ENCODE peak calls at places on chromosomes 5 and 9, in five cellular contexts. One of them, this sample, is unnamed.

GRCh38 chr9:114696814-114697544 is 15.0 kb upstream of the TEX48 start:
- DNase-seq in heart left ventricle: no peak
- DNase-seq in stomach: no peak
- DNase-seq in CD4-positive, alpha-beta T cell: no peak
- DNase-seq in DND-41: no peak
- DNase-seq in this sample: no peak

GRCh38 chr5:66440202-66440680 is 156.0 kb upstream of the MAST4 start:
- DNase-seq in heart left ventricle: no peak
- DNase-seq in stomach: no peak
- DNase-seq in CD4-positive, alpha-beta T cell: no peak
- DNase-seq in DND-41: no peak
- DNase-seq in this sample: no peak

GRCh38 chr9:92808726-92809451 is 44.3 kb upstream of the BICD2 start:
- DNase-seq in heart left ventricle: peak; percentile 82
- DNase-seq in stomach: peak; percentile 70
- DNase-seq in CD4-positive, alpha-beta T cell: peak; percentile 31
- DNase-seq in DND-41: no peak
- DNase-seq in this sample: peak; percentile 53

GRCh38 chr5:140182803-140183367 is 7.9 kb downstream of the CYSTM1 start:
- DNase-seq in heart left ventricle: no peak
- DNase-seq in stomach: no peak
- DNase-seq in CD4-positive, alpha-beta T cell: no peak
- DNase-seq in DND-41: no peak
- DNase-seq in this sample: peak; percentile 39

GRCh38 chr9:2271426-2271825 is 256.3 kb downstream of the SMARCA2 start:
- DNase-seq in heart left ventricle: no peak
- DNase-seq in stomach: no peak
- DNase-seq in CD4-positive, alpha-beta T cell: no peak
- DNase-seq in DND-41: peak; percentile 24
- DNase-seq in this sample: no peak

GRCh38 chr9:26058111-26058895 is 380.1 kb upstream of the TUSC1 start:
- DNase-seq in heart left ventricle: no peak
- DNase-seq in stomach: no peak
- DNase-seq in CD4-positive, alpha-beta T cell: no peak
- DNase-seq in DND-41: no peak
- DNase-seq in this sample: no peak

GRCh38 chr5:160516696-160517530 is 95.3 kb downstream of the PTTG1 start:
- DNase-seq in heart left ventricle: no peak
- DNase-seq in stomach: no peak
- DNase-seq in CD4-positive, alpha-beta T cell: no peak
- DNase-seq in DND-41: no peak
- DNase-seq in this sample: no peak

GRCh38 chr5:138711816-138712215 is 41.4 kb upstream of the CTNNA1 start:
- DNase-seq in heart left ventricle: no peak
- DNase-seq in stomach: no peak
- DNase-seq in CD4-positive, alpha-beta T cell: no peak
- DNase-seq in DND-41: no peak
- DNase-seq in this sample: no peak

GRCh38 chr9:128528445-128529160 is 23.8 kb upstream of the SPTAN1 start:
- DNase-seq in heart left ventricle: no peak
- DNase-seq in stomach: no peak
- DNase-seq in CD4-positive, alpha-beta T cell: no peak
- DNase-seq in DND-41: no peak
- DNase-seq in this sample: no peak

GRCh38 chr9:89892053-89892419 is 287.2 kb downstream of the GADD45G start:
- DNase-seq in heart left ventricle: no peak
- DNase-seq in stomach: no peak
- DNase-seq in CD4-positive, alpha-beta T cell: no peak
- DNase-seq in DND-41: no peak
- DNase-seq in this sample: no peak

GRCh38 chr5:152514827-152515397 is 109.8 kb upstream of the NMUR2 start:
- DNase-seq in heart left ventricle: no peak
- DNase-seq in stomach: no peak
- DNase-seq in CD4-positive, alpha-beta T cell: no peak
- DNase-seq in DND-41: no peak
- DNase-seq in this sample: no peak

GRCh38 chr5:124735169-124735858 is 11.1 kb downstream of the ZNF608 start:
- DNase-seq in heart left ventricle: no peak
- DNase-seq in stomach: no peak
- DNase-seq in CD4-positive, alpha-beta T cell: no peak
- DNase-seq in DND-41: no peak
- DNase-seq in this sample: no peak

GRCh38 chr9:120439147-120439546 is 140.8 kb downstream of the CDK5RAP2 start:
- DNase-seq in heart left ventricle: no peak
- DNase-seq in stomach: no peak
- DNase-seq in CD4-positive, alpha-beta T cell: no peak
- DNase-seq in DND-41: peak; percentile 9
- DNase-seq in this sample: no peak

GRCh38 chr5:62473209-62473608 is 60.6 kb downstream of the IPO11 start:
- DNase-seq in heart left ventricle: no peak
- DNase-seq in stomach: no peak
- DNase-seq in CD4-positive, alpha-beta T cell: no peak
- DNase-seq in DND-41: no peak
- DNase-seq in this sample: no peak

GRCh38 chr5:141524604-141525597 is 36.0 kb downstream of the PCDHGC5 start:
- DNase-seq in heart left ventricle: peak; percentile 90
- DNase-seq in stomach: peak; percentile 83
- DNase-seq in CD4-positive, alpha-beta T cell: peak; percentile 40
- DNase-seq in DND-41: peak; percentile 36
- DNase-seq in this sample: peak; percentile 84

GRCh38 chr5:170503970-170504525 is at the start of gene KCNIP1:
- DNase-seq in heart left ventricle: peak; percentile 68
- DNase-seq in stomach: no peak
- DNase-seq in CD4-positive, alpha-beta T cell: no peak
- DNase-seq in DND-41: no peak
- DNase-seq in this sample: no peak

GRCh38 chr5:177116631-177117373 is 16.8 kb upstream of the NSD1 start:
- DNase-seq in heart left ventricle: peak; percentile 96
- DNase-seq in stomach: peak; percentile 89
- DNase-seq in CD4-positive, alpha-beta T cell: peak; percentile 68
- DNase-seq in DND-41: no peak
- DNase-seq in this sample: peak; percentile 91

GRCh38 chr9:91071185-91071990 is 269.8 kb downstream of the SYK start:
- DNase-seq in heart left ventricle: no peak
- DNase-seq in stomach: no peak
- DNase-seq in CD4-positive, alpha-beta T cell: no peak
- DNase-seq in DND-41: no peak
- DNase-seq in this sample: no peak

GRCh38 chr5:173140769-173141168 is 3.6 kb upstream of the BNIP1 start:
- DNase-seq in heart left ventricle: no peak
- DNase-seq in stomach: no peak
- DNase-seq in CD4-positive, alpha-beta T cell: no peak
- DNase-seq in DND-41: no peak
- DNase-seq in this sample: no peak

GRCh38 chr9:97831843-97832636 is 21.0 kb upstream of the FOXE1 start:
- DNase-seq in heart left ventricle: no peak
- DNase-seq in stomach: no peak
- DNase-seq in CD4-positive, alpha-beta T cell: no peak
- DNase-seq in DND-41: no peak
- DNase-seq in this sample: no peak

GRCh38 chr5:124801551-124801950 is 55.1 kb upstream of the ZNF608 start:
- DNase-seq in heart left ventricle: no peak
- DNase-seq in stomach: no peak
- DNase-seq in CD4-positive, alpha-beta T cell: no peak
- DNase-seq in DND-41: no peak
- DNase-seq in this sample: no peak

GRCh38 chr5:176626876-176627236 is 3.5 kb downstream of the SNCB start:
- DNase-seq in heart left ventricle: no peak
- DNase-seq in stomach: no peak
- DNase-seq in CD4-positive, alpha-beta T cell: no peak
- DNase-seq in DND-41: no peak
- DNase-seq in this sample: no peak

GRCh38 chr9:119278138-119278537 is 91.1 kb downstream of the BRINP1 start:
- DNase-seq in heart left ventricle: no peak
- DNase-seq in stomach: no peak
- DNase-seq in CD4-positive, alpha-beta T cell: no peak
- DNase-seq in DND-41: no peak
- DNase-seq in this sample: no peak

GRCh38 chr9:38293022-38293421 is 99.5 kb upstream of the ALDH1B1 start:
- DNase-seq in heart left ventricle: no peak
- DNase-seq in stomach: no peak
- DNase-seq in CD4-positive, alpha-beta T cell: no peak
- DNase-seq in DND-41: no peak
- DNase-seq in this sample: no peak

GRCh38 chr5:78964889-78965288 is 20.2 kb downstream of the ARSB start:
- DNase-seq in heart left ventricle: no peak
- DNase-seq in stomach: no peak
- DNase-seq in CD4-positive, alpha-beta T cell: no peak
- DNase-seq in DND-41: no peak
- DNase-seq in this sample: no peak

GRCh38 chr9:91378695-91379127 is 17.0 kb upstream of the AUH start:
- DNase-seq in heart left ventricle: no peak
- DNase-seq in stomach: no peak
- DNase-seq in CD4-positive, alpha-beta T cell: no peak
- DNase-seq in DND-41: no peak
- DNase-seq in this sample: no peak

DNA sequence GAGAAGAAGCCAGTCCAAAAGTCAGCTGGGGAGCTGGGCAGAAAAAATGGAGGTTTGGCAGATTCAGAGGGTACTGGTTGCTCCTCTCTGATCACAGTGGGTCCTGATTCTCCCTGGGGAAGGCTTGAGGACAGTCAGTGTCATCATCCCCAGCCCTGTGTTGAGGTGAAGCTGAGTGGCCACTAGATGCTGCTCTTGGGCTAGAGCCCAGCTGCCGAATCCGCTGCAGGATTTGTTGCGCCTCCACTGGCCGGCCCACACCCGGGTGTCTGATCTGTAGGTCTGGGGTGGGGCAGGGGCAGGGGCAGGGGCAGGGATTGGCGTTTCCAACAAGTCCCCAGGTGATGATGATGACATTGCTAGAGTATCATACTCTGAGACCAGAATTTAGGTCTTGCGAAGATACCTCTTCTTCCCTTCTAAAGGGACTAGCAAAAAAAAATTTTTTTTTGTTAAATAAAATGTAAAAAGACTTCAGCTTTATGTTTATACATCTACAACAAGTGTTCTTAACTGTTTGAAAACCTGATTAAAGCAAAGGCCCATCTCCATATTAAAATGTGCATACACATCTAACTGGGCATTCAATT is 106.8 kb downstream of the PDE6A start:
- DNase-seq in heart left ventricle: no peak
- DNase-seq in stomach: peak; percentile 49
- DNase-seq in CD4-positive, alpha-beta T cell: no peak
- DNase-seq in DND-41: peak; percentile 11
- DNase-seq in this sample: peak; percentile 44
- TF ChIP-seq CTCF in heart left ventricle: peak; percentile 57
- TF ChIP-seq CTCF in stomach: no peak
- TF ChIP-seq CTCF in CD4-positive, alpha-beta T cell: no peak
- TF ChIP-seq CTCF in DND-41: peak; percentile 53
- TF ChIP-seq CTCF in this sample: peak; percentile 44

DNA sequence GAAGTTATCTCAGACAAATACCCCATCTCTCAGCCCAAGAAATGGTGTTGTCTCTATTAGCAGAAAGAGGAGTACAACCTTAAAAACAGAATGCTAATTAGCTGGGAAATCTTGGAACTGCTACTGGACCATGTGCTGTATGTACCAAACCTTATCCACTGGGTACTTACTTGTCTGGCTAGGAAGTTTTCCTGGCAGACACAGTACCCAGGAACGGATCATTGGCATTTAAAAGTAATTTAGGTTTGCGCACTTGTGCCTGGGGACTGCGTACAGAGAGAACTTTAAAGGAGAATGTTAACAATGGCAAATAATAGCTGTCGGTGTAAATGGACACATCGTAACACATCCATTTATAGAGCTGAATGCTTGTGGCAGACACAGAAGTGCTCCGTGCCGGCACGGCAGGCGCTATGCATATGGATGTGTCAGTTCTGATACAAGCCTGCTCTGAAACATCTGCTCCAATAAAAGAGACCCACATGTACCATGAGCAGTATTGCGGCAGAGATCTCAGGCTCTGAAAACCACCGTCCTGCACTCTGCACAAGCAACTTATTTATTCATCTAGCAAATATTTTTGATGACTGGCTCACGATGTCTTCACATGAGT is 290.6 kb upstream of the PANK3 start:
- DNase-seq in heart left ventricle: no peak
- DNase-seq in stomach: no peak
- DNase-seq in CD4-positive, alpha-beta T cell: no peak
- DNase-seq in DND-41: no peak
- DNase-seq in this sample: peak; percentile 23
- H3K27me3 ChIP-seq in heart left ventricle: no peaks in the 10 kb centered on the region
- H3K27me3 ChIP-seq in stomach: no peaks in the 10 kb centered on the region
- H3K27me3 ChIP-seq in CD4-positive, alpha-beta T cell: no peaks in the 10 kb centered on the region
- H3K27me3 ChIP-seq in DND-41: no peaks in the 10 kb centered on the region
- H3K27me3 ChIP-seq in this sample: no peaks in the 10 kb centered on the region

GRCh38 chr9:4375424-4376195 is 75.7 kb upstream of the GLIS3 start:
- DNase-seq in heart left ventricle: no peak
- DNase-seq in stomach: no peak
- DNase-seq in CD4-positive, alpha-beta T cell: no peak
- DNase-seq in DND-41: no peak
- DNase-seq in this sample: no peak
- TF ChIP-seq CTCF in heart left ventricle: peak; percentile 59
- TF ChIP-seq CTCF in stomach: no peak
- TF ChIP-seq CTCF in CD4-positive, alpha-beta T cell: no peak
- TF ChIP-seq CTCF in DND-41: peak; percentile 33
- TF ChIP-seq CTCF in this sample: peak; percentile 64

GRCh38 chr9:116336133-116336862 is 182.7 kb downstream of the PAPPA start:
- DNase-seq in heart left ventricle: no peak
- DNase-seq in stomach: no peak
- DNase-seq in CD4-positive, alpha-beta T cell: no peak
- DNase-seq in DND-41: no peak
- DNase-seq in this sample: no peak
- H3K27me3 ChIP-seq in heart left ventricle: no peaks in the 10 kb centered on the region
- H3K27me3 ChIP-seq in stomach: no peaks in the 10 kb centered on the region
- H3K27me3 ChIP-seq in CD4-positive, alpha-beta T cell: peaks cover 13% of the 10 kb centered on the region
- H3K27me3 ChIP-seq in DND-41: peaks cover 3% of the 10 kb centered on the region
- H3K27me3 ChIP-seq in this sample: no peaks in the 10 kb centered on the region

DNA sequence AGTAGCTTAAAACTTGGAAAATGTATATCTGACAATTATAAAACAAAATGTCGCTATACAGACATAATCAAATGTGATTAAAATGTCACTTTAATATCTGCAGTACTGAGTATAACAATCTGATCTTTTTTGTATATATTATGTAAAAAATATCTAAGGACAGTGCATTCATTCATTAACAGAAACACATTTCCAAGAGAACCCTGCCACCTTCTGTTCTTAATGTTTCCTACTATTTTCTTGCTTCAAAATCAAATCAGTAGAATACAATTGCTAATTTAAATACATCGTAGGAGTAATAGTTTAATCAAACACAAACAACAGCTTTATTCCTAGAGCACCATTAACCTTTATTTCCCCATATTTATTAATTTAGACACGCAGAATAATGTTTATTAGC is 142.6 kb upstream of the ST8SIA4 start:
- DNase-seq in heart left ventricle: no peak
- DNase-seq in stomach: no peak
- DNase-seq in CD4-positive, alpha-beta T cell: no peak
- DNase-seq in DND-41: no peak
- DNase-seq in this sample: no peak
- TF ChIP-seq CTCF in heart left ventricle: peak; percentile 48
- TF ChIP-seq CTCF in stomach: no peak
- TF ChIP-seq CTCF in CD4-positive, alpha-beta T cell: peak; percentile 52
- TF ChIP-seq CTCF in DND-41: peak; percentile 46
- TF ChIP-seq CTCF in this sample: peak; percentile 38

GRCh38 chr9:13943176-13943575 is 370.8 kb downstream of the NFIB start:
- DNase-seq in heart left ventricle: no peak
- DNase-seq in stomach: no peak
- DNase-seq in CD4-positive, alpha-beta T cell: no peak
- DNase-seq in DND-41: no peak
- DNase-seq in this sample: no peak
- H3K27me3 ChIP-seq in heart left ventricle: no peaks in the 10 kb centered on the region
- H3K27me3 ChIP-seq in stomach: no peaks in the 10 kb centered on the region
- H3K27me3 ChIP-seq in CD4-positive, alpha-beta T cell: no peaks in the 10 kb centered on the region
- H3K27me3 ChIP-seq in DND-41: no peaks in the 10 kb centered on the region
- H3K27me3 ChIP-seq in this sample: no peaks in the 10 kb centered on the region